ENCODE peak calls at places on chromosomes 2 and 18, in six cellular contexts. Z is esophagus squamous epithelium, L is upper lobe of right lung, G is stomach, Q is sigmoid colon, J is cardiac muscle cell. R is an unnamed sample.

GRCh38 chr2:174750923-174751441 is 13.3 kb downstream of the CHRNA1 start:
- DNase-seq in L (no peak), G (no peak), Z (no peak), Q (no peak), J (no peak), R (no peak)

GRCh38 chr2:234969329-234970157 is 17.7 kb downstream of the SH3BP4 start:
- DNase-seq in J (no peak), Q (no peak), G (no peak), Z (no peak), L (no peak), R (peak; percentile 30)

GRCh38 chr18:43587538-43588153 is 310.4 kb upstream of the SYT4 start:
- DNase-seq in Q (no peak), L (no peak), J (peak; percentile 63), G (no peak), Z (no peak), R (no peak)

GRCh38 chr2:98369710-98370239 is 23.5 kb downstream of the CNGA3 start:
- DNase-seq in Q (no peak), L (peak; percentile 9), J (no peak), G (no peak), Z (no peak), R (no peak)

GRCh38 chr2:237896507-237896892 is 37.1 kb downstream of the RAMP1 start:
- DNase-seq in Q (no peak), J (no peak), Z (no peak), G (no peak), L (no peak), R (no peak)

GRCh38 chr2:200913654-200914053 is 24.5 kb downstream of the NIF3L1 start:
- DNase-seq in Q (no peak), L (no peak), J (peak; percentile 25), Z (no peak), G (no peak), R (no peak)

GRCh38 chr2:205613970-205614559 is 68.2 kb upstream of the NRP2 start:
- DNase-seq in Z (no peak), J (no peak), L (no peak), G (no peak), Q (no peak), R (no peak)

GRCh38 chr18:22726469-22726868 is 206.7 kb upstream of the RBBP8 start:
- DNase-seq in Z (no peak), J (no peak), Q (no peak), G (no peak), L (no peak), R (no peak)

GRCh38 chr18:32243358-32243757 is 53.5 kb downstream of the MEP1B start:
- DNase-seq in Z (no peak), G (no peak), L (no peak), Q (no peak), J (no peak), R (no peak)

GRCh38 chr2:196309646-196310045 is 138.3 kb upstream of the STK17B start:
- DNase-seq in Z (no peak), G (no peak), J (peak; percentile 57), Q (no peak), L (no peak), R (no peak)

GRCh38 chr2:232325324-232326273 is 53.0 kb upstream of the ALPP start:
- DNase-seq in G (peak; percentile 62), Z (no peak), L (peak; percentile 81), Q (peak; percentile 67), J (peak; percentile 55), R (peak; percentile 78)

GRCh38 chr18:57050314-57050949 is 96.5 kb upstream of the BOD1L2 start:
- DNase-seq in Q (no peak), L (no peak), G (no peak), Z (no peak), J (no peak), R (no peak)

GRCh38 chr18:23852236-23853045 is 162.1 kb upstream of the TTC39C start:
- DNase-seq in J (no peak), Q (no peak), Z (no peak), L (no peak), G (no peak), R (no peak)

GRCh38 chr18:42425025-42425424 is 470.0 kb downstream of the PIK3C3 start:
- DNase-seq in Z (no peak), Q (no peak), J (no peak), G (no peak), L (no peak), R (no peak)

GRCh38 chr2:66281980-66282379 is 152.9 kb upstream of the MEIS1 start:
- DNase-seq in L (no peak), Q (no peak), J (no peak), Z (no peak), G (no peak), R (no peak)

GRCh38 chr2:177355874-177356273 is 36.7 kb upstream of the AGPS start:
- DNase-seq in Z (no peak), Q (no peak), G (no peak), J (peak; percentile 88), L (no peak), R (no peak)

GRCh38 chr2:119248311-119248710 is 24.7 kb downstream of the STEAP3 start:
- DNase-seq in J (peak; percentile 78), G (peak; percentile 9), L (peak; percentile 62), Z (no peak), Q (no peak), R (no peak)

GRCh38 chr2:128374001-128374710 is 55.5 kb upstream of the HS6ST1 start:
- DNase-seq in J (peak; percentile 77), Z (no peak), L (peak; percentile 77), Q (no peak), G (peak; percentile 25), R (peak; percentile 68)

GRCh38 chr2:128371648-128372345 is 53.1 kb upstream of the HS6ST1 start:
- DNase-seq in L (peak; percentile 53), Z (no peak), G (peak; percentile 16), J (no peak), Q (peak; percentile 52), R (peak; percentile 48)

GRCh38 chr2:128373346-128374000 is 54.8 kb upstream of the HS6ST1 start:
- DNase-seq in G (peak; percentile 13), Z (no peak), L (no peak), J (no peak), Q (no peak), R (no peak)

GRCh38 chr2:128371248-128371630 is 52.6 kb upstream of the HS6ST1 start:
- DNase-seq in L (peak; percentile 47), Q (peak; percentile 29), Z (no peak), G (peak; percentile 19), J (no peak), R (peak; percentile 35)

DNA sequence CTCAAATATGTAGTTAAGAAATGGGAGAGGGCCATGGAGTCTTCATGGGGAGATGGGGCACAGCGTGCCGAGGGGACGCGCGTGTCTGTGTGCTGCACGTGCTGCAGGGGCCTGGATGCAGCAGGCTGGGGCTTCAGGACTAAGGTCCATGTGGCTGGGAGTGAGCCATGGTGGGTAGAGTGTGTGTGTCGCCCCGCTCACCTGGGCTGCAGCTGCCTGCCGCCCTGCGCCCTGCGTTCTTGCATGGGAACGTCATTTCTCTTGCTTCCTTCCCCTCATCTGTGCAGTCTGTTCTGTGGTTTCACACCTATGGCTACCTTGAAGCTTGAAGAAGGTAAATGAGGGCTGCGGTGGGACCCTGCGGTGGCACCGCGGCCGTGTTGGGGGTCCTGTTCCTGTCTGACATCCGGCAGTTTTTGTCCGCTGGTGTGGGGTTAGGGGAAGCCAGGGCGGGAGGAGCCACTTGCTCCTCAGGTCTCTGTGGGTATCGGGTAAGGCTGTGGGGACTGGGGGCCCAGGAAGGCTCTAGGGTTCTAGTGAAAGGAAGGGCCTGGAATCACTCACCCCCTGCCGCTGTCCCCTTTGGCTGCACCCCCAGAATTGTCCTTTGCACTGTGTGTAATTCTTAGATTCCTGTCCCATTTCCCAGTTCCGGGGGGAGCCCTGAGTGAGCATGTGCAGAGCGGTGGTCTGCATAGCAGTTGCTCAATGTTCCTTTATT is 54.1 kb upstream of the HS6ST1 start:
- DNase-seq in G (peak; percentile 32), Q (peak; percentile 38), J (no peak), L (peak; percentile 64), Z (no peak), R (peak; percentile 57)
- H3K4me1 ChIP-seq in G (peaks cover 40% of the 10 kb centered on the region), Q (peaks cover 58% of the 10 kb centered on the region), J (peaks cover 13% of the 10 kb centered on the region), L (peaks cover 32% of the 10 kb centered on the region), Z (peaks cover 64% of the 10 kb centered on the region), R (no peaks in the 10 kb centered on the region)

GRCh38 chr2:19350678-19351401 is 7.6 kb downstream of the OSR1 start:
- DNase-seq in L (no peak), G (no peak), Z (no peak), Q (no peak), J (no peak), R (no peak)

GRCh38 chr2:19352946-19353720 is 5.3 kb downstream of the OSR1 start:
- DNase-seq in Q (no peak), Z (no peak), G (no peak), J (no peak), L (no peak), R (no peak)

GRCh38 chr2:19351499-19351898 is 6.9 kb downstream of the OSR1 start:
- DNase-seq in G (no peak), J (no peak), L (no peak), Q (no peak), Z (no peak), R (no peak)

GRCh38 chr2:19353721-19354050 is 4.7 kb downstream of the OSR1 start:
- DNase-seq in Z (no peak), G (no peak), L (no peak), J (no peak), Q (no peak), R (no peak)

GRCh38 chr2:19351914-19352697 is 6.3 kb downstream of the OSR1 start:
- DNase-seq in J (no peak), G (no peak), L (no peak), Z (no peak), Q (no peak), R (no peak)
- H3K4me3 ChIP-seq in J (no peak overlapping the region), G (peak overlapping the region; percentile 19), L (peak overlapping the region; percentile 15), Z (peak overlapping the region; percentile 20), Q (peak overlapping the region; percentile 4), R (no peak overlapping the region)

DNA sequence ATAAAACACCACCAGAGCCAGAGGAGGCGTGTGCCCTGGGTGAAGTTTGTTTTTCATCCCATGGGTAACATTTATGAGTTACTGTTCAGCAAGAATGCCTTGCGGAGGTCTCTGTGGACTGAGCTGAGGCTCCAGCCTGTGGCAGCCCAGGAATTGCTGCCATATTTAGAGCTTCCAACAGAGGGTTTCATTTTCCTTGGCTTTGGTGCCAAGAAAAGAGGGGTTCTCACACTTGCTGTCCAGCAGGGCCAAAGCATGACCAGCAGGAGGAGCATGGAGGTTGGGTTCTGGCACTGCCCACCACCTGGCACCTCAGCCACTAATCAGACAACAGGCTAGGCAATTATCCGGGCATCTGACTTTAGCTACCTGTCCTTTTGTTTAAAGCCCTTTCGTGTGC is 36.7 kb downstream of the EPAS1 start:
- DNase-seq in G (no peak), L (no peak), J (no peak), Q (no peak), Z (no peak), R (no peak)
- TF ChIP-seq CTCF in G (no peak), L (peak; percentile 41), J (peak; percentile 33), Q (no peak), Z (no peak), R (peak; percentile 16)

DNA sequence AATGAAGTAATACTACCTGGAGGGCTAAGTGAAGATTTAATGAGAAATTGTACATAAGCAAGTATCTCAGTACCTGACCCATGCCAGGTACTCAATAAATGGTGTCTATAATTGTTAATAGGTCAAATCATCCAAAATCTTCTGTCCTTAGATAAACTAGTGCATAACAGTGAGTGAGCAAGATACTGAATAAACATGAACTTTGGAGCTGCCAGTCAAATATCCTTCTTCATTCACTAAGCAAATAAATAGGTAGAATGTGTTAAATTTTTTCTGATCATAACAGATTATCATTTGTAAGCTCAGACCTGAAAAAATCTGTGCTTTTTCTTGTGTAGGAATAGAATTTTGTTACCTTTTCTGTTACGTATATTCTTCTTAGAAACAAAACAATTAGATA is 39.6 kb downstream of the RAB3GAP1 start:
- DNase-seq in J (no peak), G (no peak), Q (no peak), L (no peak), Z (no peak), R (no peak)
- H3K4me1 ChIP-seq in J (no peaks in the 10 kb centered on the region), G (peaks cover 4% of the 10 kb centered on the region), Q (peaks cover 11% of the 10 kb centered on the region), L (no peaks in the 10 kb centered on the region), Z (no peaks in the 10 kb centered on the region), R (peaks cover 10% of the 10 kb centered on the region)

GRCh38 chr2:124995185-124995912 is 970.3 kb downstream of the CNTNAP5 start:
- DNase-seq in L (no peak), Z (no peak), Q (no peak), G (no peak), J (no peak), R (no peak)
- H3K4me3 ChIP-seq in L (no peak overlapping the region), Z (no peak overlapping the region), Q (no peak overlapping the region), G (no peak overlapping the region), J (no peak overlapping the region), R (no peak overlapping the region)

R was measured in kidney.